ENCODE peak calls at places on chromosomes 1 and 21, in four cellular contexts. E, V, K and Y are unnamed samples.

GRCh38 chr1:152546704-152547103 is 19.9 kb downstream of the LCE3E start:
- DNase-seq in V (no peak), K (no peak), E (no peak), Y (no peak)

GRCh38 chr1:147478556-147478955 is 62.7 kb upstream of the BCL9 start:
- DNase-seq in K (no peak), V (peak), E (no peak), Y (no peak)

GRCh38 chr21:37041706-37042271 is 31.1 kb downstream of the PIGP start:
- DNase-seq in E (no peak), V (no peak), K (no peak), Y (no peak)

GRCh38 chr1:179247923-179248322 is 18.4 kb upstream of the ABL2 start:
- DNase-seq in K (no peak), E (no peak), V (no peak), Y (no peak)

GRCh38 chr1:237041795-237042466 is at the start of gene RYR2:
- DNase-seq in E (no peak), K (no peak), V (no peak), Y (no peak)

GRCh38 chr1:110927484-110928075 is 36.1 kb downstream of the LRIF1 start:
- DNase-seq in E (no peak), V (peak), K (no peak), Y (no peak)

GRCh38 chr1:237012789-237013383 is 8.6 kb upstream of the MT1HL1 start:
- DNase-seq in E (no peak), K (peak), V (peak), Y (peak)

GRCh38 chr1:38589036-38589435 is 270.5 kb downstream of the RRAGC start:
- DNase-seq in K (peak), E (no peak), V (peak), Y (no peak)

GRCh38 chr1:48627467-48627866 is 149.2 kb downstream of the BEND5 start:
- DNase-seq in K (no peak), E (no peak), V (no peak), Y (no peak)

GRCh38 chr1:8902765-8903164 is 24.3 kb upstream of the ENO1 start:
- DNase-seq in V (peak), K (no peak), E (no peak), Y (peak)

GRCh38 chr1:77036560-77036959 is 169.3 kb downstream of the ST6GALNAC5 start:
- DNase-seq in E (no peak), V (peak), K (no peak), Y (peak)

GRCh38 chr1:181768216-181768929 is 285.1 kb downstream of the CACNA1E start:
- DNase-seq in E (no peak), V (peak), K (no peak), Y (no peak)

DNA sequence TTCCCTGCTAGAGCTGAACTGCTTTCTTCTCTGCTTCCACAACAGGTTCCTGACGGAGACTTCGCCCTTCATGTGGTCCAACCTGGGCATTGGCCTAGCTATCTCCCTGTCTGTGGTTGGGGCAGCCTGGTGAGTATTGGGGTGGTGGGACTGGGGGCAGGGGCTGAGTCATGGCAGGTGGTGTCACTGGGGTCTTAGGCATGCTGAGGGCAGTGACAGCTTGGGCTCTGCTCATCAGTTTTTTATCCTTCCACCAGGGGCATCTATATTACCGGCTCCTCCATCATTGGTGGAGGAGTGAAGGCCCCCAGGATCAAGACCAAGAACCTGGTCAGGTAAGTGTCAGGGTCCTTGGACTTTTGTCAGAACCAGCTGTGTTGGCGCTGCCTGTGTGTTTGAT is 1.3 kb downstream of the ATP6V0B start:
- DNase-seq in E (no peak), K (no peak), V (no peak), Y (no peak)
- H3K4me3 ChIP-seq in E (peak), K (peak), V (peak), Y (peak)

GRCh38 chr1:44819257-44819593 is 10.9 kb downstream of the BTBD19 start:
- DNase-seq in K (peak), V (no peak), E (peak), Y (peak)

GRCh38 chr1:44820945-44821715 is 12.8 kb downstream of the BTBD19 start:
- DNase-seq in E (no peak), V (no peak), K (peak), Y (no peak)

GRCh38 chr1:44817771-44818495 is 9.6 kb downstream of the BTBD19 start:
- DNase-seq in V (no peak), E (peak), K (peak), Y (no peak)

GRCh38 chr1:44820328-44820944 is 12.1 kb downstream of the BTBD19 start:
- DNase-seq in E (peak), V (no peak), K (no peak), Y (no peak)

DNA sequence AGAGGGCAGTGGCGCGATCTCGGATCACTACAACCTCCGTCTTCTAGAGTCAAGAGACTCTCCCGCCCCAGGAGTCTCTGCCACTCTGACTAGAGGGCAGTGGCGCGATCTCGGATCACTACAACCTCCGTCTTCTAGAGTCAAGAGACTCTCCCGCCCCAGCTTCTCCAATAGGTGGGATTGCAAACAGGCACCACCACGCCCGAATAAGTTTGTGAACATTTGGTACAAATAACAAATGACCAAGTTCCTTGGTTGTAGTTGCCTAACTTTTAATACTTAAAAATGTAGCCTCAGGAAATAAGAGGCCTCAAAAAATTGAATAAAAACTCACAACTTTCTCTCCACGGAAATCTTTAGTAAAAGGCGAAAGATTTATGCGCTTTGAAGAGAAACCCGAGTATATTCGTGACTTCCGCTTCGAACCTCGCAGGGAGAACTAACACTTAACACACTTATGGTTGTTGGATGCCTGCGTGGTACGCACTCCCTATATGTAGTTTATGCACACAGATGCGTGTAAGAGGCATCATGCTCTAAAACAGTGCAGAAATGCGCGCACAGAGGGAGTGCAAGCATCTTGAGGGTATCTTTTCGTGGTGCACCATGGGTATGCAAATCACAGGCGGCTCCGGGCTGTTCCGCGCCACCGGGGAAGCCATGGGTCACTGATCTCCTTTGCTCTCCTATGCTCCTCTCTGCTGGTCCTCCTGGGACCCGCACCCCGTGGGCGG is 11.4 kb downstream of the BTBD19 start:
- DNase-seq in E (peak), V (peak), K (peak), Y (peak)
- TF ChIP-seq CTCF in E (no peak), V (peak), K (no peak), Y (peak)

GRCh38 chr21:43918385-43918947 is 53.4 kb downstream of the AGPAT3 start:
- DNase-seq in K (peak), E (no peak), V (no peak), Y (no peak)

GRCh38 chr21:43916691-43917514 is 51.9 kb downstream of the AGPAT3 start:
- DNase-seq in K (peak), E (peak), V (no peak), Y (peak)

GRCh38 chr21:43919283-43919682 is 54.3 kb downstream of the AGPAT3 start:
- DNase-seq in K (no peak), V (no peak), E (no peak), Y (no peak)

GRCh38 chr21:43916076-43916475 is 51.1 kb downstream of the AGPAT3 start:
- DNase-seq in E (no peak), V (no peak), K (no peak), Y (no peak)

DNA sequence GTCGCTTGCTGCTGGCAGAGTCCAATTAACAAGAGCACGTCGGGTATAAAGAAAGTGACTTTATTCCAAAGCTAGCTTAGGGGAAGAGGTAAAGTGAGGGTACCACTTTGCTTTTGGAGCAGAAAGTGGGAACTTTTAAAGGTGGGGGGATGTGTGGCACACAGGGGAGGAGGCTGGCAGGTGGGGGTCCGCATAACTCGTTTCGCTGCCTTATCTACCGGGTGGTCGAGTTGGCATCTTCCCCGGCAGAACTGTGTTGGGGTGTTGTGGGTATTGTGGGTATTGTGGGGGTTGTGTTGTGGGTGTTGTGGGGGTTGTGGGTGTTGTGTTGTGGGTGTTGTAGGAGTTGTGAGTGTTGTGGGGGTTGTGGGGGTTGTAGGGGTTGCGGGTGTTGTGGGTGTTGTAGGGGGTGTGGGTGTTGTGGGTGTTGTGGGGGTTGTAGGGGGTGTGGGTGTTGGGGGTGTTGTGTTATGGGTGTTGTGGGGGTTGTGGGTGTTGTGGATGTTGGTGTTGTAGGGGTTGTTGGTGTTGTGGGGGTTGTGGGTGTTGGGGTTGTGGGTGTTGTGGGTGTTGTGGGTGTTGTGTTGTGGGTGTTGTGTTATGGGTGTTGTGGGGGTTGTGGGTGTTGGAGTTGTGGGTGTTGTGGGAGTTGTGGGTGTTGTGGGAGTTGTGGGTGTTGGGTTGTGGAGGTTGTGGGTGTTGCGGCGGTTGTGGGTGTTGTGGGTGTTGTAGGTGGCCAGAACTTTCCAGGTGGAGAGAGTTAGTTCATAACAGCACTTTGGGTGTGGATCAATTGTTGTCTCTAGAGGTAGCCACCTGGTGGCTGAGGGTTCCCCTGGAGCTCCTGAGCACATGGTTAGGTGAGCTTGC is 52.7 kb downstream of the AGPAT3 start:
- DNase-seq in V (no peak), K (peak), E (peak), Y (no peak)
- H3K4me3 ChIP-seq in V (no peak), K (peak), E (no peak), Y (no peak)

GRCh38 chr1:164662955-164663354 is 104.0 kb downstream of the PBX1 start:
- DNase-seq in V (no peak), E (no peak), K (no peak), Y (no peak)

GRCh38 chr1:164664127-164664526 is 105.1 kb downstream of the PBX1 start:
- DNase-seq in V (no peak), E (no peak), K (no peak), Y (no peak)

GRCh38 chr1:164659621-164660414 is 100.8 kb downstream of the PBX1 start:
- DNase-seq in V (peak), K (no peak), E (no peak), Y (no peak)

GRCh38 chr1:164660415-164661174 is 101.6 kb downstream of the PBX1 start:
- DNase-seq in K (no peak), V (no peak), E (no peak), Y (peak)

DNA sequence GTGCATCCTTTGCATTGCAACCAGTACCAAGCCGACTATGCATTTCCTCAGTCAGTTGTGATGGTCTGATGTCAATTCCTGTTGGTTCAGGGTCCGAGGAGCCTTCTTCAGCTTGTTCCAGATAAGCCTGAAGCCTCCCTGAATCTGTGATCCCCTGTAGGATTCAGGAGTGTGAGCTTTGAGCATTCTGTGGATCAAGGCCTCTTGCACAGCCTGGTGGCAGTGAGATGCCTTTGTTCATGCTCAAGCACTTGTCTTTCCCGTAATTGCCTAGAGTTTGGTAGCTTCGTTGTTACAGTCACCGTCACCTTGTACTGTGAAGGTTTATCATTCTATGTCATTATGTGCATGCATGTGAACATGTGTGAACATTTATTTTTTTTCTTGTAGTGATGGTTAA is 103.5 kb downstream of the PBX1 start:
- DNase-seq in K (no peak), E (no peak), V (no peak), Y (no peak)
- TF ChIP-seq CTCF in K (no peak), E (no peak), V (no peak), Y (no peak)

GRCh38 chr21:24995206-24995605 is 612.1 kb downstream of the MRPL39 start:
- DNase-seq in E (no peak), K (no peak), V (no peak), Y (no peak)
- H3K4me3 ChIP-seq in E (no peak), K (no peak), V (no peak), Y (no peak)

GRCh38 chr21:42058631-42059111 is 12.4 kb upstream of the UMODL1 start:
- DNase-seq in K (no peak), V (no peak), E (no peak), Y (no peak)

GRCh38 chr21:42060166-42060565 is 11.0 kb upstream of the UMODL1 start:
- DNase-seq in K (no peak), V (no peak), E (no peak), Y (no peak)

GRCh38 chr21:42057861-42058437 is 13.2 kb upstream of the UMODL1 start:
- DNase-seq in V (no peak), E (no peak), K (no peak), Y (no peak)

GRCh38 chr21:42059721-42060120 is 11.4 kb upstream of the UMODL1 start:
- DNase-seq in V (no peak), E (no peak), K (no peak), Y (no peak)

DNA sequence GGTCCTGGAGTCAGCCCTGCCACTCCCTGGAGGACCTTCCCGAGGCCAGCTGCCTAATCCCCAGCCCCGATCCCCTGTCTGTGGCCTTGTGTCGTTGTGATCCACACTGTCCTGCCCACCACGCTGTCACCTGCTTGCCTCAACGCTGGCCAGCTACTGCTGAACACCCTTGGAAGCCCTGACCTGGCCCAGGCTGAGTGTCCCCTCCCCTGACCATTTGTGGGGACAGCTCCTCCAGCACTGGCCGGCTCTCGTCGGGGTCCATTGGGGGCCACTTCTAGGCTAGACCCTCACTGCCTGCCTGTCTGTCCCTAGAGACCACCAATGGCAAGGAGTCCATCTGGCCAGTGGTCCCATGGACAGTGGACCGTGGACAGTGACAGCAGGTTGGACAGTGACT is 12.0 kb upstream of the UMODL1 start:
- DNase-seq in V (no peak), E (no peak), K (no peak), Y (no peak)
- TF ChIP-seq CTCF in V (no peak), E (no peak), K (no peak), Y (no peak)

DNA sequence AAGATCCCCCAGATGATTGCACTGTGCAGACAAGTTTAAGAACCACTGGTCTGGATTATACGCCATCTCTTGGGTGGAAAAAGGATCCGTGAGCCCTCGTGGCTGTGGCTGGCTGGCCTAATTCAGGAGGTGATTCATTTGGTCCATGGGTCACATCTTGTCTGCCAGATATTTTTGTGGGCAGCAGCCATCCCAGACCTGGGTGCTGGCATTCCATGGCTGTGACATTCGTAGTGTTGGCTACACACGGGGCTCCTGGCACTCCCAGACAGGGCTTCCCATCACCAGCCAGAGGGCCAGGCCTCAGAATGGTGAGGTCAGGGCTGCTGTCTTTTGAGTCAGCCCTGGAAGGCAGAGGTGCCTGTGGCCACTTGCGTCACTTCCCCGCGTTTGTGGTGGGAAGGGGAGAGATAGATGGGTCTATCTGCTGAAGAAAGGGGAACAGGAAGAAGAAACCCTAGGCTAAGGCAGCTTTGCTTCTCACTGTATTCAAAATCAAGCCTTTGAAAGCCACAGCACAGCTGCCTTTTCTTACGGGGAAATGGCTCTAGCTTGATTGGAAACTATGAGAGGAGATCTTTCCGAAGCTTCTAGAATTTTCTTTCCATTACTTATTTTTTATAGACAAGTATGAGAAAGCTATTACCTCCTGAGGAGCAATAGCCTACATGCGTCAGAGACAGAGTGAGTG is 32.4 kb downstream of the EIF2D start:
- DNase-seq in V (no peak), E (peak), K (peak), Y (no peak)
- H3K4me3 ChIP-seq in V (no peak), E (no peak), K (no peak), Y (no peak)

DNA sequence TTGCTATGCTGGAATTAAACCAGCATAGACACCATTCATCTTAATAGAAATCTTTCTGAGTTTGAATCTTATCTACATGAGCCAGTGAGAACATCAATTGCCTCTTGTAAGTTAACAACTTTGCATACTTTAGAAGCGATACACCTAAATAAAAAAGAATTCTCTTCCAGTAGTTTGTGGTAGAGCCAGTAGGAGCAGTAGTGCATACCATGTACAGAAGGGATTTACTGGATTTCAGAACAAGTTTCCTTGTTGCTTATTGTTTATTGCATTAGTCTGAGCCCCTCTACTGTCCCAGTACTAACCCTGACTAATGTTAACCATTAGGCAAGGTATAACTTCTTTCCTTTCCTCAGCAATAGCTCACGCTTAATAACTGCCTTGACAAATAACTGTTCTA is 313.2 kb downstream of the TGFB2 start:
- DNase-seq in K (no peak), V (no peak), E (no peak), Y (no peak)
- TF ChIP-seq CTCF in K (no peak), V (no peak), E (no peak), Y (no peak)

DNA sequence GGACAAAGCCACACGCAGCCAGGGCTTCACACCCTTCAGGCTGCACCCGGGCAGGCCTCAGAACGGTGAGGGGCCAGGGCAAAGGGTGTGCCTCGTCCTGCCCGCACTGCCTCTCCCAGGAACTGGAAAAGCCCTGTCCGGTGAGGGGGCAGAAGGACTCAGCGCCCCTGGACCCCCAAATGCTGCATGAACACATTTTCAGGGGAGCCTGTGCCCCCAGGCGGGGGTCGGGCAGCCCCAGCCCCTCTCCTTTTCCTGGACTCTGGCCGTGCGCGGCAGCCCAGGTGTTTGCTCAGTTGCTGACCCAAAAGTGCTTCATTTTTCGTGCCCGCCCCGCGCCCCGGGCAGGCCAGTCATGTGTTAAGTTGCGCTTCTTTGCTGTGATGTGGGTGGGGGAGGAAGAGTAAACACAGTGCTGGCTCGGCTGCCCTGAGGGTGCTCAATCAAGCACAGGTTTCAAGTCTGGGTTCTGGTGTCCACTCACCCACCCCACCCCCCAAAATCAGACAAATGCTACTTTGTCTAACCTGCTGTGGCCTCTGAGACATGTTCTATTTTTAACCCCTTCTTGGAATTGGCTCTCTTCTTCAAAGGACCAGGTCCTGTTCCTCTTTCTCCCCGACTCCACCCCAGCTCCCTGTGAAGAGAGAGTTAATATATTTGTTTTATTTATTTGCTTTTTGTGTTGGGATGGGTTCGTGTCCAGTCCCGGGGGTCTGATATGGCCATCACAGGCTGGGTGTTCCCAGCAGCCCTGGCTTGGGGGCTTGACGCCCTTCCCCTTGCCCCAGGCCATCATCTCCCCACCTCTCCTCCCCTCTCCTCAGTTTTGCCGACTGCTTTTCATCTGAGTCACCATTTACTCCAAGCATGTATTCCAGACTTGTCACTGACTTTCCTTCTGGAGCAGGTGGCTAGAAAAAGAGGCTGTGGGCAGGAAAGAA is 8.1 kb downstream of the PSRC1 start:
- DNase-seq in V (peak), E (peak), K (peak), Y (peak)
- H3K4me3 ChIP-seq in V (no peak), E (peak), K (no peak), Y (no peak)